ENCODE peak calls at places on chromosome 15, in four cellular contexts. X is stomach, Z is ovary, J is heart left ventricle. N is an unnamed sample.

GRCh38 chr15:48936666-48937065 is 27.1 kb downstream of the SHC4 start:
- DNase-seq in X (no peak), Z (no peak), J (no peak), N (no peak)

GRCh38 chr15:88748081-88748480 is 55.2 kb upstream of the ACAN start:
- DNase-seq in X (no peak), Z (no peak), J (no peak), N (no peak)

GRCh38 chr15:45386420-45386819 is 8.1 kb upstream of the GATM start:
- DNase-seq in X (no peak), Z (peak; percentile 40), J (peak; percentile 54), N (no peak)

GRCh38 chr15:55789066-55789660 is 46.2 kb upstream of the PRTG start:
- DNase-seq in X (no peak), Z (no peak), J (no peak), N (peak; percentile 17)

GRCh38 chr15:41161736-41162135 is 45.7 kb upstream of the INO80 start:
- DNase-seq in X (no peak), Z (no peak), J (no peak), N (no peak)

GRCh38 chr15:94411279-94411678 is 179.9 kb downstream of the MCTP2 start:
- DNase-seq in X (no peak), Z (no peak), J (no peak), N (no peak)

GRCh38 chr15:72319360-72319984 is 485 bp downstream of the CELF6 start:
- DNase-seq in X (peak; percentile 75), Z (peak; percentile 81), J (peak; percentile 70), N (peak; percentile 37)

GRCh38 chr15:55627730-55628368 is 39.7 kb upstream of the PYGO1 start:
- DNase-seq in X (peak; percentile 38), Z (no peak), J (no peak), N (no peak)

GRCh38 chr15:100466073-100466472 is 62.7 kb downstream of the CERS3 start:
- DNase-seq in X (no peak), Z (no peak), J (no peak), N (no peak)

GRCh38 chr15:89776274-89777072 is at the start of gene MESP2:
- DNase-seq in X (peak; percentile 89), Z (peak; percentile 85), J (peak; percentile 89), N (peak; percentile 75)

GRCh38 chr15:65870889-65871533 is 1.7 kb downstream of the RAB11A start:
- DNase-seq in X (no peak), Z (no peak), J (no peak), N (peak; percentile 13)

GRCh38 chr15:34337557-34338306 is at the start of gene SLC12A6:
- DNase-seq in X (peak; percentile 93), Z (peak; percentile 89), J (peak; percentile 93), N (peak; percentile 81)
- TF ChIP-seq POLR2A in X (no peak), Z (peak; percentile 26), J (peak; percentile 95), N (peak; percentile 76)

GRCh38 chr15:76336254-76337046 is at the start of gene ISL2:
- DNase-seq in X (peak; percentile 67), Z (no peak), J (peak; percentile 54), N (peak; percentile 89)
- TF ChIP-seq POLR2A in X (no peak), Z (no peak), J (no peak), N (peak; percentile 78)

DNA sequence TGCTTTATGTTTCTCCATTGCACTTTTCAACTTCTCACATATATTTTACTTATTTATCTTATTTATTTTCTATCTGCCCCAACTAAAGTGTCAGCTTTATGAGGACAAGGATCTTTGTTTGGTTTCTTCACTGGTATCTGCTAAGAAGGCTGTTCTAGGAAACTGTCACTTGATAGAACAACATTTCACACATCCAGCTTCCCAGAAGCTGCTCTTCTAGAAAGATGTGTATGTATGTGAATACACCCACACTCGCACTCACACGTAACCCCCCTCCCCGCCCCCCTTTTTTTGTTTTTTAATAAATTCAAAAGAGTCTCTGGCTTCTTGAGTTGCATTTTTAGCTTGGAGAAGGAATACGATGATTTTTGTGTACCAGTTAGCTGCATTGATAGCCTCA is 143.1 kb downstream of the AKAP13 start:
- DNase-seq in X (no peak), Z (no peak), J (no peak), N (no peak)
- TF ChIP-seq POLR2A in X (no peak), Z (no peak), J (no peak), N (no peak)

GRCh38 chr15:99100245-99101173 is 4.4 kb upstream of the SYNM start:
- DNase-seq in X (peak; percentile 82), Z (peak; percentile 85), J (peak; percentile 79), N (peak; percentile 50)
- TF ChIP-seq POLR2A in X (no peak), Z (no peak), J (no peak), N (no peak)

GRCh38 chr15:68930268-68931022 is at the start of gene SPESP1:
- DNase-seq in X (peak; percentile 49), Z (peak; percentile 64), J (peak; percentile 68), N (no peak)
- TF ChIP-seq POLR2A in X (no peak), Z (peak; percentile 34), J (peak; percentile 28), N (no peak)